ENCODE peak calls at places on chromosomes 4 and X, in four cellular contexts. One of them, this sample, is unnamed.

GRCh38 chr4:78155616-78156105 is 98.5 kb downstream of the FRAS1 start:
- DNase-seq in SJSA1: no peak
- DNase-seq in neural crest cell: no peak
- DNase-seq in EL: peak; percentile 1
- DNase-seq in this sample: no peak

GRCh38 chr4:36128689-36129088 is 115.6 kb downstream of the ARAP2 start:
- DNase-seq in neural crest cell: no peak
- DNase-seq in SJSA1: no peak
- DNase-seq in EL: no peak
- DNase-seq in this sample: no peak

GRCh38 chrX:67543818-67544217 is at the start of gene AR:
- DNase-seq in EL: peak; percentile 72
- DNase-seq in SJSA1: peak; percentile 85
- DNase-seq in neural crest cell: peak; percentile 53
- DNase-seq in this sample: peak; percentile 74

GRCh38 chrX:134542485-134542884 is 82.5 kb downstream of the HPRT1 start:
- DNase-seq in neural crest cell: no peak
- DNase-seq in EL: peak; percentile 68
- DNase-seq in SJSA1: no peak
- DNase-seq in this sample: no peak

GRCh38 chr4:89357346-89357745 is 49.7 kb upstream of the GPRIN3 start:
- DNase-seq in SJSA1: no peak
- DNase-seq in neural crest cell: no peak
- DNase-seq in EL: no peak
- DNase-seq in this sample: no peak

GRCh38 chrX:9133426-9133825 is 99.5 kb upstream of the FAM9B start:
- DNase-seq in SJSA1: no peak
- DNase-seq in neural crest cell: no peak
- DNase-seq in EL: peak; percentile 62
- DNase-seq in this sample: no peak

GRCh38 chr4:54484361-54484760 is 173.4 kb upstream of the KIT start:
- DNase-seq in SJSA1: no peak
- DNase-seq in neural crest cell: no peak
- DNase-seq in EL: no peak
- DNase-seq in this sample: no peak

GRCh38 chrX:38754102-38754790 is 47.0 kb upstream of the MID1IP1 start:
- DNase-seq in neural crest cell: peak; percentile 22
- DNase-seq in EL: peak; percentile 34
- DNase-seq in SJSA1: no peak
- DNase-seq in this sample: peak; percentile 12

GRCh38 chr4:140343303-140343702 is 30.1 kb upstream of the SCOC start:
- DNase-seq in SJSA1: no peak
- DNase-seq in neural crest cell: no peak
- DNase-seq in EL: no peak
- DNase-seq in this sample: no peak

GRCh38 chrX:72609313-72609712 is 36.7 kb upstream of the HDAC8 start:
- DNase-seq in EL: peak; percentile 2
- DNase-seq in neural crest cell: no peak
- DNase-seq in SJSA1: no peak
- DNase-seq in this sample: no peak

GRCh38 chrX:28639502-28639901 is 52.3 kb downstream of the IL1RAPL1 start:
- DNase-seq in SJSA1: no peak
- DNase-seq in EL: no peak
- DNase-seq in neural crest cell: no peak
- DNase-seq in this sample: no peak

GRCh38 chr4:88706574-88706973 is 8.9 kb upstream of the NAP1L5 start:
- DNase-seq in EL: peak; percentile 55
- DNase-seq in neural crest cell: no peak
- DNase-seq in SJSA1: no peak
- DNase-seq in this sample: no peak

GRCh38 chr4:180296036-180296599 is 1947.1 kb upstream of the TENM3 start:
- DNase-seq in neural crest cell: no peak
- DNase-seq in EL: no peak
- DNase-seq in SJSA1: no peak
- DNase-seq in this sample: no peak

This sample was measured in WTC11.